ENCODE peak calls at places on chromosomes 2 and 18, in six cellular contexts. A is HepG2, E is endothelial cell of umbilical vein, L is H1, F is GM12878, Q is K562. Y is an unnamed sample.

GRCh38 chr2:91477731-91478672 is 2786.5 kb downstream of the RPIA start:
- DNase-seq in A (no peak), E (peak), L (peak), F (no peak), Q (peak), Y (no peak)

GRCh38 chr2:95047629-95048510 is 22.4 kb downstream of the MAL start:
- DNase-seq in A (no peak), E (no peak), L (no peak), F (no peak), Q (no peak), Y (no peak)

GRCh38 chr2:46874236-46874929 is 41.2 kb downstream of the MCFD2 start:
- DNase-seq in A (no peak), E (no peak), L (no peak), F (no peak), Q (no peak), Y (no peak)

GRCh38 chr2:184765048-184765881 is 166.9 kb downstream of the ZNF804A start:
- DNase-seq in A (no peak), E (no peak), L (no peak), F (no peak), Q (no peak), Y (no peak)

GRCh38 chr2:241613018-241613780 is 23.8 kb downstream of the THAP4 start:
- DNase-seq in A (no peak), E (no peak), L (no peak), F (no peak), Q (no peak), Y (no peak)

GRCh38 chr2:144533221-144533620 is 13.3 kb upstream of the ZEB2 start:
- DNase-seq in A (no peak), E (no peak), L (no peak), F (no peak), Q (no peak), Y (no peak)

GRCh38 chr2:166328147-166328546 is 47.6 kb downstream of the SCN9A start:
- DNase-seq in A (no peak), E (no peak), L (no peak), F (no peak), Q (no peak), Y (no peak)

GRCh38 chr2:145460151-145460550 is 940.2 kb upstream of the ZEB2 start:
- DNase-seq in A (no peak), E (no peak), L (no peak), F (no peak), Q (no peak), Y (no peak)

GRCh38 chr2:113212245-113213060 is 38.7 kb downstream of the PSD4 start:
- DNase-seq in A (peak), E (no peak), L (no peak), F (no peak), Q (no peak), Y (no peak)

DNA sequence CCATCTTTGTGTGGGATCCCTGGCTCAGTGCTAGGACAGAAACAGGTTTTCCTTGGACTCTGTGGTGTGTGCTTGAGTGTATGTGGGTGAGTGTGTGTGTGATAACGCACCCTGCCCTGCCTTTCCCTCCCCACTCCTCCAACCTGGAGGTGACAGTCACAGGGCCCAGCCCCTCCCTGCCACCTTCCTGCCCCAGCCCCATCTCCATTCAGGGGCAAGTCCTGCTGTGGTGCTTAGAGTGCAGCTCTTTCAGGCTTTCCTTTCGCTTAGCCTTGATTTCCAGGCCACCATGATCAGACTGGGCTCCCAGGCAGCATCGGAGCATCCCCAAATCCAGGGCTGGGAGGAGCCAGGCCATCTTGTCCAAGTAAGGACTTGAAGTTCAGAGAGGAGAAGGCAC is 185.2 kb downstream of the ZFP36L2 start:
- DNase-seq in A (no peak), E (no peak), L (no peak), F (no peak), Q (peak), Y (no peak)
- TF ChIP-seq POLR2A in A (no peak), E (no peak), L (no peak), F (no peak), Q (no peak), Y (no peak)

DNA sequence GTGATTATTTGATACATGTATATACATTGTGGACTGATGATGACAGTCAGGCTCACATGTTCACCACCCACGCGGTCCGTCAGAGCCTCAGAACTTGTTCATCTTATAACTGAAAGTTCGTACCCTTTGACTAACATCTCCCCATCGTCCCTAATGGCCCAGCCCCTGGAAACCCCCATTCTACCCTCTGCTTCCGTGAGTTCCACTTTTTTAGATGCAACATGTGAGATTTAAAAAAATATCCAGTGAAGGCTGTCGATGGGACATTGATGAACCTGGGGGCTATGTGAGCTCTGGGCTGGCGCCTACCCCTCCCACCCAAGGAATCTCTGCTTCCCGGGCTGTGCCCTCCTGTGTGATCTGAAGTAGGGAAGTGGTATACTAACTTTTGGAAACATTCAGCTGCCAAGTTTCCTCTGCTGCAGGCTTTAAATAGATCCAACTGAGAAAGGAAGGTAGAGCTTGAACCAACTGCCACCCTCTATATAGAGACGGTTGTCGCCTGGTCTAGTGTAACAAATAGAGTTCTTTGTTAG is 163.8 kb downstream of the FAM210A start:
- DNase-seq in A (no peak), E (no peak), L (no peak), F (peak), Q (no peak), Y (no peak)
- H3K4me2 ChIP-seq in A (no peak), E (no peak), L (no peak), F (peak), Q (no peak), Y (no peak)

DNA sequence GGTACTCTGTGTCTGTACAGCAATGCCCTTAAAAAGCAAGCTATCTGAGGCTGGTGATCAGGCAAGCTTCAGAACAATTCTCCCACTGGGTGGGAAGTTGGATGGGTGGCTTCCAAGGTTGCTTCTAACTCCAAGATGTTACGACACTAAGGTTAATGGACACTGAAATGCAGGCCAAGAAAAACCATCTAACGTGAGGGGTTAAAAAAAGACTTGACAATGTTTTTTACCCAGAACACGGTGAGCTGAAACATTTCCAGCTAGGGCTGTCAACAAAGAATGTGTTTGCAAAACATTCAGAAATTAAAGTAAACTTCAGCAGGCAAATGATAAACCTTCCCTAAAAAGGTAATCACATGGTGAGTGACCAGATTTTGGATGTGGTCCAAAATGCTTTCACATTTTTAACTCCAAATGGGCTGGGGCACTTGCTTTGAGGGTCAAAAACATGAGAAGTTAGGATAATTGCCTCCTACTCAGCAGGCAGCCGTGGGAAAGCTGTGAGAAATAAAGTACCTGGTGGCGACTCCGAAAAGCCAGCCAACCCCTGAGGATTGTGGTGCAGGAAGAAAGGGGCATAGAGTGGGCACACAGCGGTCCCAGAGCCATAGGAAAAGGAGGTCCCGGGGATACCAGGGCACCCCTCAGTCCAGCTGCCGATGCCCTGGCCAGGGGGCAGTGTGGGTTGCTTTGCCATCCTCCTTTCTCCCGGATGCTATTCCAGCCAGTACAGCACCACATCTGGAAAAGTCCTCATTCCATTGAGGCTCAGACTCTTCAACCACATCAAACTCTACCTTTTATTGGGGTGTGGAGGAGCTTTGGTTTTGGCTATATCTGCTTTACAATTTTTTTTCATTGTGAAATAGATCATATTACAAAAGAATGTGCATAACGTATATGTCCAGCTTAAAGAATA is 90.0 kb upstream of the ATL2 start:
- DNase-seq in A (no peak), E (no peak), L (no peak), F (no peak), Q (no peak), Y (no peak)
- TF ChIP-seq POLR2AphosphoS5 in A (no peak), E (no peak), L (no peak), F (no peak), Q (no peak), Y (no peak)

DNA sequence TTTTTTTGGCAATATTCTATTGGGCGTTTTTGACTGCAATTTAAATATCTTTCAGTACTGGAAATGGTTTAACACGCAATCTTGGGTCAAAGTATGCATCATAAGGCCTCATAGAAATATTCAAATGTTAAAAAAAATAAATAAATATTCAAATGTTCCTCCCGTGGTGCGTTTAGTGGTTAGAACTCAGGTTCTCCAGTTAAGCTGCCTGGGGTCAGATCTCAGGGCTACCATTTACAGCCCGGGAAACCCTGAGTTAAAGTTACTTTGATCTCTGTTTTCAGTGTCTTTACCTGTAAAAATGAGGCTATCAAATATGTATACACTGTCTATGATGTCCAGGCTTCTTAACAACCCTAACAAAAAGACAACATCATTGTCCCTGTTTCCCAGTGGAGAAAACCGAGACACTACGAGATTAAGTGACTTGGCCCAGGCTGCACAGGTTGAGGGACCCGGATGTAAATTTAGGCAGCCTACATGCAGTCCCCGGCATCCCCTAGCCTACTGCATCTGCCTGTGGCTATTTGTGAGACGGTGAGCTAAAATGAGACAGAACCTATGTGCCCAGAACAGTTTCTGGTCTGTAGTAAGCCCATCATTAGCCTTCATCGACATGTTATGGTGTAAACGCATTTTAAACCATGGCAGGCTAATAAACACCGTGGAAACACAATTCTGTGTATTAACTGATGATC is 1.7 kb downstream of the FHL2 start:
- DNase-seq in A (no peak), E (peak), L (no peak), F (no peak), Q (peak), Y (peak)
- TF ChIP-seq POLR2A in A (no peak), E (peak), L (no peak), F (no peak), Q (peak), Y (no peak)

GRCh38 chr18:58101291-58101706 is 57.3 kb downstream of the NEDD4L start:
- DNase-seq in A (no peak), E (no peak), L (no peak), F (no peak), Q (no peak), Y (no peak)
- H3K4me2 ChIP-seq in A (no peak), E (no peak), L (no peak), F (no peak), Q (no peak), Y (no peak)

GRCh38 chr2:236571161-236571560 is 1.5 kb downstream of the ACKR3 start:
- DNase-seq in A (no peak), E (no peak), L (no peak), F (no peak), Q (no peak), Y (no peak)

GRCh38 chr2:236574424-236575145 is 5.0 kb downstream of the ACKR3 start:
- DNase-seq in A (no peak), E (peak), L (no peak), F (no peak), Q (no peak), Y (no peak)

GRCh38 chr2:236574000-236574399 is 4.4 kb downstream of the ACKR3 start:
- DNase-seq in A (no peak), E (peak), L (no peak), F (no peak), Q (no peak), Y (no peak)

GRCh38 chr2:236573066-236573929 is 3.7 kb downstream of the ACKR3 start:
- DNase-seq in A (no peak), E (no peak), L (no peak), F (no peak), Q (no peak), Y (no peak)

GRCh38 chr2:236572482-236572881 is 2.9 kb downstream of the ACKR3 start:
- DNase-seq in A (no peak), E (peak), L (no peak), F (no peak), Q (no peak), Y (no peak)
- TF ChIP-seq POLR2AphosphoS5 in A (no peak), E (no peak), L (no peak), F (no peak), Q (no peak), Y (no peak)

DNA sequence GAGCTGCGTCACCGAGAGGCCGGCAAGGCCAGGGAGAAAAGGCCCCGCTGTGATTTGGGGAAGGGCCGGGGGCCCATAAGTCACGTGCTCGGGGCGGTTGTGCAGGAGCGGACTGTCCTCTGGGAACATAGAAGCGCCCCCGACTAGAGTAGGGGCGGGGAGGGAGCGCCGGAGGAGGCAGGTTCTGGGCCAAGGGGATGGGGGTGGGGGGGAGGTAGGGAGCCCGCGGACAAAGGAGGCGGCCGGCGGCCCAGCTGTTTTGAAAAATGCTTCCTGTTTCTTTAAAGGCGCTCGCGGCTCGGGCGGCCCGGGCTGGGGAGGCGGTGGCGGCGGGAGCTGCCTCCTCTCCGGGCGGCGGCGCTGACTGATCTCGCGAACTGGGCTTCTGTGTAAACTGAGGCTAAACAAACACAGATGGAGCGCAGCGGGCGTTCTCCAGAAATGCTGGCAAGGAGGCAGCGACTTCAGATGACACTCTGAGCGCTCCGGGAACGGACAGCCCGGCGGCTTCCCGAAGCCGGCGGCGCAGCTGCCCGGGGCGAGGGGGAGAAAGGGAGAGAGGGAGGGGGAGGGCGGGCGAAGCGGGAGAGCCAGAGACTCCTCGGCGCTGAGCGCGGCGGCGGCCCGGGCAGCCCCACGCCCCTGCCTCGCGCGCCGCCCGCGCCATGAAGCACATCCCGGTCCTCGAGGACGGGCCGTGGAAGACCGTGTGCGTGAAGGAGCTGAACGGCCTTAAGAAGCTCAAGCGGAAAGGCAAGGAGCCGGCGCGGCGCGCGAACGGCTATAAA is at the start of gene ATOH8:
- DNase-seq in A (peak), E (peak), L (peak), F (no peak), Q (peak), Y (no peak)
- TF ChIP-seq POLR2A in A (no peak), E (no peak), L (no peak), F (no peak), Q (no peak), Y (no peak)

GRCh38 chr2:102690012-102690411 is 70.7 kb downstream of the SLC9A2 start:
- DNase-seq in A (no peak), E (no peak), L (no peak), F (no peak), Q (no peak), Y (no peak)

DNA sequence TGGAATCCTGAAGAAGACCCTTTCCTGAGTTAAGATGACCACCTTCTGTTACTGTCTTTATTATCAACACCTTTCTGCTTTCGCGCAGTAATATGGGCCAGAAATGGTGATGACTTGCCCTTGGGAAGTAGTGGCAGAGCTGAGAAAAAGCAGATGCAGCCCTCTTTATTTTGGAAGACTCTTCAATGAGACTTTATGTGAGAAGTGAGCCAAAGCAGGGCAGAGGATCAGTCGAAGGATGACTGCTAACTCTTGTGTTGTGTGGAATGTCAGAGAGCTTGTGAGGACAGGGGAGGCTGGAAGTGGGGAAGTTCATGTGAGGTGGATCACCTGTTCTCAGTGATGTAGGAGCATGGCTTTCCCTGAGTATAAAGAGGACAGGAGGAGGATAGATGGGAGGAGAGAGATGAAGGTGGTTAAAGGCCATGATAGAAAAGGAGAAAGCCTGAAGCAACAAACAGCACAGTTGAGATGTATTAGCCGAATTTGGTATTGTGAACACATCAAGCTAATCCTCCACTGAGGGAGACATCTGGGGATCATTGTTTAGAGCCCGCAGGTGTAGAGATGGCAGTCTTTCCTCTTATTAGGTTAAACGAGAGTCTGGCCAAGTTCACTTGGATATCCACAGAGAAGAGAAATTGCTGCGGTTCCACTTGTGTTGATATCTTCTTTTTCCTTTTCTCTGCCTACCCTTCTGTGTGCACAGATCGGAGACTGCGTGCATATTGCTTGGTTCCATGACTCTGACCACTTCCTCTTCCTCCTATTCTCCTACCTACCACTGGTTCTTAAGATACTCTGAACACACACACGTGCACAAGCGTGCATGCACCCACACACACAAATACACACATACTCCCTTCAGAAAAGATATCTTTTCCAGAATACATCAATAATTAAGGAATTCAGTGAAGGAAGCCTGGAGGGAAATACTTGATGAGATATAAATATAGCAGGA is 67.4 kb downstream of the SLC9A2 start:
- DNase-seq in A (no peak), E (no peak), L (no peak), F (no peak), Q (no peak), Y (no peak)
- H3K4me2 ChIP-seq in A (no peak), E (no peak), L (no peak), F (peak), Q (no peak), Y (no peak)

DNA sequence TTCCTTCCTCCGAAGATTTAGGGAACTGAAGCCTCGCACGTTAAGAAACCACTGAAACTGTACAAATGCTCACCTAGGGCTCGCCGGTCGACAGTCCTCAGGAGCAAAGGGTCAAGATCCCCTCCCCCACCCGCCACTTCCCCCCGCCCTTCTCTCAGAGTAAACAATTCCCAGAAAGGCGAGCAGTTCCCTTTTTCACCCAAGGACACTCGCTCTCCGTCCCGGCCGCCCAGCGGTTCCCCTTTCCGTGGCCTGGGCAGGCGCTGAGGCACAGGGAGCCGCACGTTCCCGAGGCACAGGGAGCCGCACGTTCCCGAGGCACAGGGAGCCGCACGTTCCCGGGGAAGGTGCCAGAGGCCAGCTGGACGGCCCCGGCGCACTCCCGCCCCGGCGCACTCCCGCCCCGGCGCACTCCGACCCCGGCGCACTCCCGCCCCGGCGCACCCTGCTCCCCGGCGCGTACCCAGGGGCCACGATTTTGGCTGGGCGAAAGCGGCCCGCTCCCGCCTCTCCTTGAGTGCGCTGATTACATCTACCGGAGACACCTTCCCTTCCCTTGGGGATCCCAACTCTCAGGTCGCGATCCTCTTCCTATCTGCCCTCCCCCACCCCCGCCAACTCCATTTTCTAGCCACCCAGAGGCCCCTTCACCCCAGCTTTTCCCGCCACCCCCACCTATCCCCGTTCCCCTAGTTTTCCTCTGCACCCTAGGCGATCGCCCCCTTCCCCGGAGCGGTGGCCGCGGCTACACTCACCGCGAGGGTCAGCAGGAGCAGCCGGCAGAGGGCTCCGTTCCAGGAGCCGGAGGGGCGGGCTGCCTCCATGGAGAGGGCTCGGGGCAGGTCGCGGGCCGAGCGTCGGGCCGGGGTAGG is 837 bp downstream of the DSC2 start:
- DNase-seq in A (peak), E (no peak), L (peak), F (no peak), Q (peak), Y (no peak)
- TF ChIP-seq POLR2AphosphoS5 in A (peak), E (no peak), L (peak), F (no peak), Q (peak), Y (peak)

GRCh38 chr2:67561411-67561965 is 164.4 kb downstream of the ETAA1 start:
- DNase-seq in A (no peak), E (peak), L (no peak), F (no peak), Q (no peak), Y (no peak)
- TF ChIP-seq POLR2A in A (no peak), E (peak), L (no peak), F (no peak), Q (no peak), Y (no peak)